ENCODE peak calls at places on chromosome 19, in four cellular contexts. T is GM12891, M is Peyer's patch, E is tibial nerve. J is an unnamed sample.

GRCh38 chr19:57355916-57356315 is 4.8 kb downstream of the ZNF304 start:
- DNase-seq in E (no peak), M (no peak), T (no peak), J (no peak)

GRCh38 chr19:46209051-46209450 is 20.5 kb upstream of the IGFL1 start:
- DNase-seq in M (no peak), T (no peak), E (no peak), J (no peak)

GRCh38 chr19:49468746-49469447 is 5.1 kb upstream of the FLT3LG start:
- DNase-seq in E (peak), T (peak), M (peak), J (peak)

GRCh38 chr19:13241321-13242104 is 91.3 kb downstream of the IER2 start:
- DNase-seq in M (no peak), T (no peak), E (no peak), J (peak)

GRCh38 chr19:57560049-57560491 is 407 bp upstream of the ZNF550 start:
- DNase-seq in M (no peak), T (no peak), E (no peak), J (peak)

GRCh38 chr19:40805258-40805868 is 6.4 kb downstream of the EGLN2 start:
- DNase-seq in T (no peak), M (no peak), E (no peak), J (no peak)

GRCh38 chr19:1241417-1242095 is at the start of gene ATP5F1D:
- DNase-seq in T (peak), M (peak), E (peak), J (peak)

GRCh38 chr19:18123819-18124218 is 26.2 kb downstream of the MAST3 start:
- DNase-seq in E (no peak), M (no peak), T (no peak), J (no peak)

GRCh38 chr19:2636897-2637683 is 65.4 kb downstream of the GNG7 start:
- DNase-seq in M (peak), E (peak), T (peak), J (peak)

GRCh38 chr19:13350761-13351160 is 155.5 kb downstream of the CACNA1A start:
- DNase-seq in M (no peak), T (no peak), E (no peak), J (no peak)

GRCh38 chr19:1668339-1669123 is 16.1 kb upstream of the TCF3 start:
- DNase-seq in E (no peak), T (no peak), M (peak), J (no peak)

GRCh38 chr19:55376381-55376933 is at the start of gene TMEM190:
- DNase-seq in T (no peak), E (no peak), M (no peak), J (no peak)

GRCh38 chr19:11986754-11987153 is 21.9 kb downstream of the ZNF763 start:
- DNase-seq in T (no peak), E (no peak), M (no peak), J (no peak)

GRCh38 chr19:991932-992669 is 8.0 kb downstream of the WDR18 start:
- DNase-seq in M (no peak), E (no peak), T (no peak), J (no peak)

GRCh38 chr19:328025-328505 is 16.5 kb downstream of the MIER2 start:
- DNase-seq in T (no peak), M (peak), E (no peak), J (no peak)

GRCh38 chr19:246551-246950 is 44.7 kb downstream of the PLPP2 start:
- DNase-seq in T (no peak), M (no peak), E (no peak), J (no peak)

GRCh38 chr19:7197169-7197759 is 97.0 kb downstream of the INSR start:
- DNase-seq in M (peak), E (peak), T (peak), J (peak)

GRCh38 chr19:43575955-43576451 is 402 bp downstream of the PINLYP start:
- DNase-seq in T (no peak), M (peak), E (no peak), J (no peak)

GRCh38 chr19:32224371-32225244 is 120.8 kb upstream of the ZNF507 start:
- DNase-seq in M (peak), T (peak), E (peak), J (peak)

GRCh38 chr19:6423499-6424189 is 967 bp downstream of the KHSRP start:
- DNase-seq in E (no peak), T (no peak), M (no peak), J (peak)

GRCh38 chr19:15144046-15144646 is 36.9 kb downstream of the SYDE1 start:
- DNase-seq in M (no peak), T (no peak), E (no peak), J (no peak)

GRCh38 chr19:2266183-2266993 is 10.2 kb upstream of the JSRP1 start:
- DNase-seq in M (peak), E (peak), T (no peak), J (no peak)

GRCh38 chr19:289651-290538 is 1.3 kb downstream of the PLPP2 start:
- DNase-seq in E (no peak), T (peak), M (peak), J (peak)

GRCh38 chr19:1373042-1373533 is 10.6 kb upstream of the NDUFS7 start:
- DNase-seq in T (no peak), E (no peak), M (no peak), J (no peak)

GRCh38 chr19:12783226-12783848 is 7.9 kb upstream of the JUNB start:
- DNase-seq in T (no peak), M (no peak), E (no peak), J (no peak)

GRCh38 chr19:2422951-2423880 is 4.2 kb downstream of the TIMM13 start:
- DNase-seq in E (no peak), T (no peak), M (no peak), J (no peak)

GRCh38 chr19:53885036-53885435 is 3.0 kb downstream of the PRKCG start:
- DNase-seq in T (no peak), E (no peak), M (no peak), J (no peak)

GRCh38 chr19:780935-781334 is 16.3 kb upstream of the PTBP1 start:
- DNase-seq in E (no peak), M (no peak), T (no peak), J (no peak)

GRCh38 chr19:49684251-49684982 is 5.0 kb upstream of the ADM5 start:
- DNase-seq in M (no peak), T (no peak), E (no peak), J (no peak)

GRCh38 chr19:50195224-50195623 is 8.2 kb upstream of the MYH14 start:
- DNase-seq in E (no peak), M (no peak), T (no peak), J (no peak)

GRCh38 chr19:5826531-5827341 is 12.8 kb downstream of the FUT6 start:
- DNase-seq in M (peak), T (no peak), E (no peak), J (peak)

GRCh38 chr19:6076675-6077463 is 33.4 kb downstream of the RFX2 start:
- DNase-seq in M (peak), E (no peak), T (no peak), J (peak)

GRCh38 chr19:2173388-2173787 is 9.7 kb downstream of the DOT1L start:
- DNase-seq in T (no peak), E (no peak), M (no peak), J (no peak)

GRCh38 chr19:46992699-46993535 is 26.7 kb upstream of the NPAS1 start:
- DNase-seq in M (no peak), E (no peak), T (no peak), J (no peak)

GRCh38 chr19:51127755-51128154 is 3.0 kb downstream of the SIGLEC9 start:
- DNase-seq in M (peak), T (no peak), E (peak), J (no peak)

GRCh38 chr19:12913871-12914690 is 5.0 kb downstream of the SYCE2 start:
- DNase-seq in T (peak), M (peak), E (peak), J (no peak)

GRCh38 chr19:53086949-53087348 is 16.3 kb downstream of the ZNF160 start:
- DNase-seq in E (no peak), M (no peak), T (no peak), J (no peak)

GRCh38 chr19:1690570-1691307 is 38.3 kb upstream of the TCF3 start:
- DNase-seq in M (peak), T (no peak), E (no peak), J (no peak)

GRCh38 chr19:45798995-45799517 is 6.4 kb upstream of the DMWD start:
- DNase-seq in M (peak), E (peak), T (peak), J (peak)

DNA sequence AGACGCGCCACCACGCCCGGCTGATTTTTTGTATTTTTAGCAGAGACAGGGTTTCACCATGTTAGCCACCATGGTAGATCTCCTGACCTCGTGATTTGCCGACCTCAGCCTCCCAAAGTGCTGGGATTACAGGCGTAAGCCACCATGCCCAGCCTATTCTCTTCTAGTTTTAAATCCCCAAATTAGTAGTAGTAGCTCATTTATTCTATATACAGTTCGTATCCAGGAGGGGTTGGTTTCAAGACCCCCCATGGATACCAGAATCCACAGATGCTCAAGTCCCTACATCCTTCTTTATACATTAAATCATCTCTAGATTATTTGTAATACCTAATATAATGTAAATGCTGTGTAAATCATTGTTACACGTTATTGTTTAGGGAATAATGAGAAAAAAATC is 2.0 kb downstream of the ZNF568 start:
- DNase-seq in E (no peak), M (no peak), T (no peak), J (no peak)
- TF ChIP-seq POLR2A in E (no peak), M (no peak), T (no peak), J (no peak)

GRCh38 chr19:3670258-3670795 is 29.9 kb downstream of the PIP5K1C start:
- DNase-seq in T (no peak), E (peak), M (peak), J (no peak)

GRCh38 chr19:3670796-3671679 is 29.2 kb downstream of the PIP5K1C start:
- DNase-seq in M (peak), T (peak), E (peak), J (no peak)

GRCh38 chr19:3672993-3673392 is 27.3 kb downstream of the PIP5K1C start:
- DNase-seq in T (no peak), E (no peak), M (no peak), J (no peak)

GRCh38 chr19:3672575-3672948 is 27.7 kb downstream of the PIP5K1C start:
- DNase-seq in T (no peak), E (no peak), M (no peak), J (no peak)

DNA sequence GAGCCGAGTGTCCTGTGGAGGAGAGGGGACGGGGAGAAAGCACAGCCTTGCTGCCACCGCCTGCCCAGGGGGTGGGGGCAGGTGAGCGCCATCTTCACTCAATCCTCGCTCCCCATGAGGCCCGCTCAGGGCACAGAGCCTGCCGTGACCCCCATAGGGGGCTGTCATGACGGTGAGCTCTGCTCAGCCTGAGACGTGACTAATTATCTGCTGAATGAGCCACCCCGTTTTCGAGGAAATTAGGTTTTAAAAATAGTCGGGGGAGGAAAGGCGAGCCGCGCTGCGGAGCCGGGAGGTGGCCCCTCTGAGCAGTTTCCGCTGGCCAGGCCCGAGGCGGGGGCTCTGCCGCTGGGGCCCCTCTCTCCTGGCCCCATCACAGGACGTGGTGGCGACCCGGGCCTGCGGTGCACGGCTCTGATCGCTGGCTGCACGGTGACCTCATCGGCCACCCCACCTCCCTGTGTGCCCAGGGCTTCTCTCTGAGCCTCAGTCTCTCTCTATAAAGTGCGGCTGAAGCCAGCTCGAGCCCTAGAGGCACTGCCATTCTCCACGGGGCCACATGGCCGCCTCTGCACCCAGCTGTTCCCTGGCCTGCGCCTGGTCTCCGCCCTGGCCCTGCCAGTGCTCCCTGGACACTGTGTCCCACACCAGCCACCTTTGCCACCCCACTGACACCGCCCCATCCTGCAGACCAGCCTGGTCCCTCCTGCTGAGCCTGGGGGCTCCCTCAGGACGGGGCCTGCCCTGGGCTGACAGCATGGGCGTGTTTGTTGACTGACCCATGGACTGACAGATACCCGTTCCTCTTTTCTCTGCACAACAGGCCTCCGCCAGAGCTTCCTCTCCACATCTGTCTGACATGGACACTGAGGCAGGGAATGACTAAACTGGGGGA is 28.3 kb downstream of the PIP5K1C start:
- DNase-seq in M (no peak), T (no peak), E (no peak), J (no peak)
- TF ChIP-seq POLR2A in M (no peak), T (no peak), E (no peak), J (no peak)

GRCh38 chr19:21851596-21852345 is 15.8 kb upstream of the ZNF43 start:
- DNase-seq in M (peak), E (peak), T (peak), J (peak)

GRCh38 chr19:21850636-21851255 is 14.8 kb upstream of the ZNF43 start:
- DNase-seq in E (no peak), T (no peak), M (no peak), J (no peak)

GRCh38 chr19:21843081-21843480 is 7.1 kb upstream of the ZNF43 start:
- DNase-seq in E (no peak), M (no peak), T (no peak), J (no peak)

GRCh38 chr19:21848706-21849105 is 12.7 kb upstream of the ZNF43 start:
- DNase-seq in M (no peak), E (no peak), T (no peak), J (no peak)
- TF ChIP-seq POLR2A in M (no peak), E (no peak), T (no peak), J (no peak)

GRCh38 chr19:36244066-36244465 is 29.2 kb downstream of the ZNF146 start:
- DNase-seq in T (no peak), M (no peak), E (no peak), J (no peak)
- TF ChIP-seq POLR2A in T (no peak), M (no peak), E (no peak), J (no peak)

GRCh38 chr19:16836115-16836905 is 7.1 kb downstream of the SIN3B start:
- DNase-seq in E (peak), M (peak), T (no peak), J (no peak)
- TF ChIP-seq POLR2A in E (no peak), M (no peak), T (no peak), J (no peak)

GRCh38 chr19:44738161-44738535 is 10.4 kb upstream of the BCL3 start:
- DNase-seq in T (no peak), M (no peak), E (no peak), J (no peak)

GRCh38 chr19:44741258-44741731 is 7.2 kb upstream of the BCL3 start:
- DNase-seq in M (no peak), E (no peak), T (no peak), J (no peak)

GRCh38 chr19:44738603-44739585 is 9.6 kb upstream of the BCL3 start:
- DNase-seq in T (no peak), M (no peak), E (no peak), J (no peak)

GRCh38 chr19:44741841-44742352 is 6.6 kb upstream of the BCL3 start:
- DNase-seq in M (peak), E (peak), T (no peak), J (peak)

DNA sequence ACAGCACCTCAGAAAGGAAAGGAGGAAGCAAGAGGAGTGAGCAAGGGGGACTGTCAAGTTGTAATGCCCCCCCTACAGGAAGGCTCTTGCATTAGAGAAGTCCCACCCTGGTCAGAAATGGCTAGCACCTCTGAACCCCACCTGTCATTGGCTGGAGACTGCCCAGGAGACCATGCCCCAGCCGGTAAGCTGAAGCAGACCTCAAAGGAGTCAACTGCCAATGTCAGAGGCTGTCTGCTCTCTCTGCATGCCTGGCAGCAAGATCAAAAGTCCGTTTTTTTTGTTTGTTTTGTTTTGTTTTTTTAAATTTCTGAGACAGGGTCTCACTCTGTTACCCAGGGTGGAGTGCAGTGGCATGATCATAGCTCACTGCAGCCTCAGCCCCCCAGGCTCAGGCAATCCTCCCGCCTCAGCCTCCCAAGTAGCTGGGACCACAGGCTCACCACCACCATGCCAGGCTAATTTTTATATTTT is 8.1 kb upstream of the BCL3 start:
- DNase-seq in M (no peak), T (no peak), E (no peak), J (no peak)
- TF ChIP-seq POLR2A in M (no peak), T (no peak), E (no peak), J (no peak)

DNA sequence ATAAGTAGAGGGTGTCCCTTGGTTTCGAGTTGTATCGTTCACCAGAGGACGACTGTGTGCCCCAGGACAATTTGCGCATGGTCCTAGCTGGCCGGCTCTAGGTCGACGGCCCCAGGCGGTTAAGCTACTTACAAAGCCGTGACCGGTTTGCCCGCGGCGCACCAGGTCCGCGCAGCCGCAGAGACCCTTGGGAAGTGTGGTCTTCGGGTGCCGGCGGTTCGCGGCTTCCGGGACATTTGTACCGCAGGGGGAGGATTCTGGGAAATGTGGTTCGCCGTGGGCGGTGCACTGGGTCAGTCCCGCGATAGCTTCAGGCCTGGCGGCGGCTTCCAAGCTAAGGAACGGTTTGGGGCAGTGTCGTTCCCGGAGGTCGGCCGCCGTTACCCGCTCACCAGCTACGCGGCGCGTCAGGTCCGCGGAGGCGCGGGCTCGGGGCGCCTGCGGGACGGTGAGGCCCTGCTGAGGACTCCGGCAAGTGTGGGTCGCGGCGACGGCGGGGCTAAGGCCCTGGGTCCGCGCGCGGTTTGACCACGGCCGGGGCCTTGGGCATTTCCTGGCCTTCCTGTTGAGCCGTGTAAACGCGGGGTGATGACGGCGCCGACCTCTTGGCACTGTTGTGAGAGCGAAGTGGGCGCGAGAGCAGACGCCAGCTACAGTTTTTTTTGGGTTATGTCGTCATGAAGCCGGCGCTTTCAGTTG is at the start of gene ZNF302:
- DNase-seq in E (peak), T (peak), M (peak), J (peak)
- TF ChIP-seq POLR2A in E (peak), T (peak), M (peak), J (peak)

J was measured in H54.